ENCODE peak calls at places on chromosome 10, in eight cellular contexts. V, H, J, U, C, Z, W and A are unnamed samples.

GRCh38 chr10:92265687-92266258 is 25.1 kb downstream of the CPEB3 start:
- DNase-seq in V (no peak), H (no peak), J (no peak), U (no peak), C (no peak), Z (no peak), W (no peak), A (no peak)

GRCh38 chr10:1419796-1420429 is 317.4 kb downstream of the ADARB2 start:
- DNase-seq in V (no peak), H (no peak), J (no peak), U (no peak), C (no peak), Z (no peak), W (no peak), A (no peak)

GRCh38 chr10:131170042-131170983 is 141.2 kb downstream of the TCERG1L start:
- DNase-seq in V (no peak), H (no peak), J (no peak), U (no peak), C (no peak), Z (no peak), W (no peak), A (no peak)

GRCh38 chr10:24209421-24209770 is 458 bp downstream of the KIAA1217 start:
- DNase-seq in V (no peak), H (no peak), J (no peak), U (no peak), C (no peak), Z (no peak), W (no peak), A (no peak)

GRCh38 chr10:124280916-124281315 is 137.8 kb downstream of the OAT start:
- DNase-seq in V (no peak), H (no peak), J (no peak), U (no peak), C (no peak), Z (no peak), W (no peak), A (no peak)

GRCh38 chr10:75487087-75487784 is 55.8 kb downstream of the LRMDA start:
- DNase-seq in V (no peak), H (peak), J (no peak), U (no peak), C (no peak), Z (no peak), W (no peak), A (no peak)

GRCh38 chr10:101495324-101495925 is 92.6 kb downstream of the POLL start:
- DNase-seq in V (no peak), H (no peak), J (no peak), U (no peak), C (no peak), Z (no peak), W (peak), A (no peak)

GRCh38 chr10:3068201-3068967 is 1.0 kb downstream of the PFKP start:
- DNase-seq in V (peak), H (no peak), J (peak), U (no peak), C (peak), Z (peak), W (no peak), A (peak)

GRCh38 chr10:31580646-31581045 is 261.6 kb downstream of the ZEB1 start:
- DNase-seq in V (no peak), H (no peak), J (no peak), U (no peak), C (no peak), Z (no peak), W (no peak), A (no peak)

GRCh38 chr10:70418229-70418628 is 14.3 kb downstream of the EIF4EBP2 start:
- DNase-seq in V (no peak), H (peak), J (no peak), U (no peak), C (no peak), Z (no peak), W (no peak), A (no peak)

GRCh38 chr10:45425628-45426563 is 51.9 kb downstream of the ALOX5 start:
- DNase-seq in V (no peak), H (peak), J (no peak), U (no peak), C (no peak), Z (no peak), W (no peak), A (no peak)

GRCh38 chr10:85177767-85178166 is 849.4 kb downstream of the CCSER2 start:
- DNase-seq in V (no peak), H (no peak), J (no peak), U (no peak), C (no peak), Z (no peak), W (no peak), A (no peak)

GRCh38 chr10:61028861-61029361 is 84.9 kb upstream of the RHOBTB1 start:
- DNase-seq in V (no peak), H (peak), J (no peak), U (no peak), C (no peak), Z (no peak), W (no peak), A (no peak)

GRCh38 chr10:6558759-6559429 is 21.2 kb downstream of the PRKCQ start:
- DNase-seq in V (no peak), H (no peak), J (no peak), U (no peak), C (no peak), Z (no peak), W (no peak), A (no peak)